ENCODE peak calls at places on chromosomes 6 and 20, in eight cellular contexts. One of them, this sample, is unnamed.

GRCh38 chr20:47278907-47279348 is 77.6 kb downstream of the ZMYND8 start:
- DNase-seq in AG10803: no peak
- DNase-seq in AG09309: no peak
- DNase-seq in cardiac muscle cell: no peak
- DNase-seq in glutamatergic neuron: no peak
- DNase-seq in activated CD8-positive, alpha-beta T cell treated with anti-CD3 and anti-CD28 coated beads for 36 hours: no peak
- DNase-seq in GM20000: no peak
- DNase-seq in neural progenitor cell: no peak
- DNase-seq in this sample: no peak

GRCh38 chr6:45543298-45544235 is 165.8 kb upstream of the SUPT3H start:
- DNase-seq in cardiac muscle cell: no peak
- DNase-seq in GM20000: no peak
- DNase-seq in AG10803: peak
- DNase-seq in glutamatergic neuron: no peak
- DNase-seq in activated CD8-positive, alpha-beta T cell treated with anti-CD3 and anti-CD28 coated beads for 36 hours: no peak
- DNase-seq in AG09309: no peak
- DNase-seq in neural progenitor cell: no peak
- DNase-seq in this sample: no peak

GRCh38 chr6:56244528-56245253 is 2.7 kb downstream of the COL21A1 start:
- DNase-seq in cardiac muscle cell: no peak
- DNase-seq in GM20000: no peak
- DNase-seq in glutamatergic neuron: no peak
- DNase-seq in neural progenitor cell: no peak
- DNase-seq in activated CD8-positive, alpha-beta T cell treated with anti-CD3 and anti-CD28 coated beads for 36 hours: no peak
- DNase-seq in AG09309: no peak
- DNase-seq in AG10803: no peak
- DNase-seq in this sample: no peak

GRCh38 chr6:85675030-85675819 is 32.5 kb upstream of the SYNCRIP start:
- DNase-seq in glutamatergic neuron: no peak
- DNase-seq in AG09309: no peak
- DNase-seq in AG10803: peak
- DNase-seq in activated CD8-positive, alpha-beta T cell treated with anti-CD3 and anti-CD28 coated beads for 36 hours: no peak
- DNase-seq in cardiac muscle cell: no peak
- DNase-seq in neural progenitor cell: peak
- DNase-seq in GM20000: no peak
- DNase-seq in this sample: no peak

GRCh38 chr6:30800876-30801275 is 56.5 kb upstream of the IER3 start:
- DNase-seq in glutamatergic neuron: no peak
- DNase-seq in AG10803: no peak
- DNase-seq in GM20000: no peak
- DNase-seq in activated CD8-positive, alpha-beta T cell treated with anti-CD3 and anti-CD28 coated beads for 36 hours: no peak
- DNase-seq in cardiac muscle cell: no peak
- DNase-seq in AG09309: no peak
- DNase-seq in neural progenitor cell: no peak
- DNase-seq in this sample: no peak

GRCh38 chr20:37885593-37886507 is 17.1 kb upstream of the VSTM2L start:
- DNase-seq in glutamatergic neuron: no peak
- DNase-seq in GM20000: no peak
- DNase-seq in AG10803: no peak
- DNase-seq in cardiac muscle cell: no peak
- DNase-seq in activated CD8-positive, alpha-beta T cell treated with anti-CD3 and anti-CD28 coated beads for 36 hours: no peak
- DNase-seq in AG09309: no peak
- DNase-seq in neural progenitor cell: no peak
- DNase-seq in this sample: no peak

GRCh38 chr6:149118737-149119653 is 198.5 kb upstream of the TAB2 start:
- DNase-seq in GM20000: no peak
- DNase-seq in cardiac muscle cell: no peak
- DNase-seq in neural progenitor cell: no peak
- DNase-seq in activated CD8-positive, alpha-beta T cell treated with anti-CD3 and anti-CD28 coated beads for 36 hours: no peak
- DNase-seq in glutamatergic neuron: no peak
- DNase-seq in AG10803: no peak
- DNase-seq in AG09309: no peak
- DNase-seq in this sample: no peak

GRCh38 chr6:154488802-154489437 is 21.6 kb downstream of the CNKSR3 start:
- DNase-seq in neural progenitor cell: no peak
- DNase-seq in GM20000: no peak
- DNase-seq in cardiac muscle cell: no peak
- DNase-seq in AG10803: peak
- DNase-seq in glutamatergic neuron: no peak
- DNase-seq in activated CD8-positive, alpha-beta T cell treated with anti-CD3 and anti-CD28 coated beads for 36 hours: no peak
- DNase-seq in AG09309: no peak
- DNase-seq in this sample: no peak

GRCh38 chr6:12275084-12275483 is 15.1 kb upstream of the EDN1 start:
- DNase-seq in cardiac muscle cell: no peak
- DNase-seq in glutamatergic neuron: no peak
- DNase-seq in neural progenitor cell: no peak
- DNase-seq in GM20000: no peak
- DNase-seq in AG10803: peak
- DNase-seq in activated CD8-positive, alpha-beta T cell treated with anti-CD3 and anti-CD28 coated beads for 36 hours: no peak
- DNase-seq in AG09309: no peak
- DNase-seq in this sample: no peak

GRCh38 chr6:33008944-33009861 is at the start of gene HLA-DOA:
- DNase-seq in GM20000: peak
- DNase-seq in activated CD8-positive, alpha-beta T cell treated with anti-CD3 and anti-CD28 coated beads for 36 hours: peak
- DNase-seq in AG10803: no peak
- DNase-seq in cardiac muscle cell: peak
- DNase-seq in neural progenitor cell: peak
- DNase-seq in AG09309: no peak
- DNase-seq in glutamatergic neuron: no peak
- DNase-seq in this sample: peak

GRCh38 chr20:53328956-53329355 is 264.7 kb downstream of the ZNF217 start:
- DNase-seq in glutamatergic neuron: no peak
- DNase-seq in neural progenitor cell: no peak
- DNase-seq in cardiac muscle cell: no peak
- DNase-seq in AG09309: no peak
- DNase-seq in AG10803: peak
- DNase-seq in GM20000: no peak
- DNase-seq in activated CD8-positive, alpha-beta T cell treated with anti-CD3 and anti-CD28 coated beads for 36 hours: no peak
- DNase-seq in this sample: no peak

GRCh38 chr6:154738561-154738961 is 5.3 kb downstream of the SCAF8 start:
- DNase-seq in cardiac muscle cell: peak
- DNase-seq in AG10803: no peak
- DNase-seq in GM20000: no peak
- DNase-seq in activated CD8-positive, alpha-beta T cell treated with anti-CD3 and anti-CD28 coated beads for 36 hours: no peak
- DNase-seq in glutamatergic neuron: no peak
- DNase-seq in AG09309: no peak
- DNase-seq in neural progenitor cell: peak
- DNase-seq in this sample: no peak

GRCh38 chr20:57388953-57389694 is 2.1 kb upstream of the RBM38 start:
- DNase-seq in glutamatergic neuron: peak
- DNase-seq in activated CD8-positive, alpha-beta T cell treated with anti-CD3 and anti-CD28 coated beads for 36 hours: peak
- DNase-seq in AG10803: peak
- DNase-seq in GM20000: peak
- DNase-seq in AG09309: peak
- DNase-seq in neural progenitor cell: peak
- DNase-seq in cardiac muscle cell: peak
- DNase-seq in this sample: peak

GRCh38 chr20:25000268-25000801 is 7.8 kb upstream of the APMAP start:
- DNase-seq in activated CD8-positive, alpha-beta T cell treated with anti-CD3 and anti-CD28 coated beads for 36 hours: no peak
- DNase-seq in AG09309: peak
- DNase-seq in glutamatergic neuron: no peak
- DNase-seq in neural progenitor cell: no peak
- DNase-seq in GM20000: no peak
- DNase-seq in cardiac muscle cell: no peak
- DNase-seq in AG10803: peak
- DNase-seq in this sample: no peak

GRCh38 chr6:138485586-138486248 is 13.6 kb downstream of the NHSL1 start:
- DNase-seq in cardiac muscle cell: no peak
- DNase-seq in activated CD8-positive, alpha-beta T cell treated with anti-CD3 and anti-CD28 coated beads for 36 hours: no peak
- DNase-seq in GM20000: no peak
- DNase-seq in AG10803: peak
- DNase-seq in glutamatergic neuron: peak
- DNase-seq in neural progenitor cell: peak
- DNase-seq in AG09309: no peak
- DNase-seq in this sample: no peak

GRCh38 chr6:166333172-166333995 is 9.0 kb downstream of the SFT2D1 start:
- DNase-seq in AG09309: no peak
- DNase-seq in GM20000: peak
- DNase-seq in AG10803: no peak
- DNase-seq in cardiac muscle cell: no peak
- DNase-seq in neural progenitor cell: no peak
- DNase-seq in activated CD8-positive, alpha-beta T cell treated with anti-CD3 and anti-CD28 coated beads for 36 hours: peak
- DNase-seq in glutamatergic neuron: no peak
- DNase-seq in this sample: peak

GRCh38 chr6:39389372-39389767 is 66.9 kb upstream of the KCNK16 start:
- DNase-seq in glutamatergic neuron: no peak
- DNase-seq in neural progenitor cell: peak
- DNase-seq in AG10803: no peak
- DNase-seq in cardiac muscle cell: peak
- DNase-seq in AG09309: no peak
- DNase-seq in activated CD8-positive, alpha-beta T cell treated with anti-CD3 and anti-CD28 coated beads for 36 hours: no peak
- DNase-seq in GM20000: no peak
- DNase-seq in this sample: no peak
- TF ChIP-seq CTCF in glutamatergic neuron: no peak
- TF ChIP-seq CTCF in neural progenitor cell: peak
- TF ChIP-seq CTCF in AG10803: peak
- TF ChIP-seq CTCF in cardiac muscle cell: peak
- TF ChIP-seq CTCF in AG09309: peak
- TF ChIP-seq CTCF in activated CD8-positive, alpha-beta T cell treated with anti-CD3 and anti-CD28 coated beads for 36 hours: no peak
- TF ChIP-seq CTCF in GM20000: peak
- TF ChIP-seq CTCF in this sample: no peak

DNA sequence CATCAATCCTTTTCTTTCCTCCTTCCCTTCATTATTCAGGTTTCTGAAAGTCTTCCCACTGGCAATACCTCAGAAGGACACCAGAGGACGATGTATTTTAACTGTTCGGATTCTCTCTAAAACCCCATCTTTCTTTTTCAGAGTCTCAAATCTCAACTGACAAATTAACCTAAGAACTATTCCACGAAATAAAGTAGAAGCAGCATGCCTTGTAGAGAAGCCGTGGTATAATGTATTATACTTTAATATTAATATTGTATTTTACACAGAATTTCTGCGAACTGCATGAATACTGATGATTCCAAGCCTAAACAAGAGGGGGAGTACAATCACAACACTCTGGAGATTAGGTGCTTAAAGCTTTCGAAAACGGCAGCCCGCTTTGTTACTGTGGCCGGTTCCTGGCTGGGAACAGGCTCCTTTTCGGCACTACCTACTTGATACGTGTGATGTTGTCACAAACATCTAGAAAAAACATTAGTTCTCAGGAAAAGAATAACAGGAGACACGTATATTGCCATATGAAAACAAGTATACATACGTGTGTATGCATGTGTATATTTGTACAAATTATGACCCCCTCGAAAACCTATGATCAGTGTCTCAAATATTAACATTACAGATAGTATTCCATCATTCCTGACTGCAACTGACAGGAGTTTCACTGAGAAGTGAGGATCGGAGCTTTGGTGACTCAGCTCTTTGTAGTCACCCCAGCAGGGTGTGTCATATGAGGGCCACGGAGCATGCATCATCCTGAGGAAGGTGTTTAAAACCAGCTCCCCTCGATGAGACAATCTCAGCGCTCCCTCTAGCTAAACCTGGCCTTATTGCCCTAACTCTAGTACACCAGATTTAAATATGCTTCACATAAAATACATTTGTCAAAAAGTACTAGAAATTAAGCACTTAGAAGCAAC is 319.7 kb upstream of the TCF21 start:
- DNase-seq in neural progenitor cell: peak
- DNase-seq in cardiac muscle cell: peak
- DNase-seq in glutamatergic neuron: no peak
- DNase-seq in AG10803: peak
- DNase-seq in AG09309: no peak
- DNase-seq in GM20000: peak
- DNase-seq in activated CD8-positive, alpha-beta T cell treated with anti-CD3 and anti-CD28 coated beads for 36 hours: peak
- DNase-seq in this sample: peak
- TF ChIP-seq CTCF in neural progenitor cell: peak
- TF ChIP-seq CTCF in cardiac muscle cell: peak
- TF ChIP-seq CTCF in glutamatergic neuron: peak
- TF ChIP-seq CTCF in AG10803: peak
- TF ChIP-seq CTCF in AG09309: peak
- TF ChIP-seq CTCF in GM20000: no peak
- TF ChIP-seq CTCF in activated CD8-positive, alpha-beta T cell treated with anti-CD3 and anti-CD28 coated beads for 36 hours: peak
- TF ChIP-seq CTCF in this sample: peak

GRCh38 chr6:110635096-110635495 is 158.7 kb upstream of the SLC22A16 start:
- DNase-seq in cardiac muscle cell: no peak
- DNase-seq in activated CD8-positive, alpha-beta T cell treated with anti-CD3 and anti-CD28 coated beads for 36 hours: no peak
- DNase-seq in AG10803: no peak
- DNase-seq in glutamatergic neuron: no peak
- DNase-seq in neural progenitor cell: no peak
- DNase-seq in GM20000: no peak
- DNase-seq in AG09309: no peak
- DNase-seq in this sample: no peak

GRCh38 chr6:110642711-110643110 is 166.3 kb upstream of the SLC22A16 start:
- DNase-seq in GM20000: no peak
- DNase-seq in AG10803: no peak
- DNase-seq in glutamatergic neuron: no peak
- DNase-seq in AG09309: no peak
- DNase-seq in cardiac muscle cell: no peak
- DNase-seq in activated CD8-positive, alpha-beta T cell treated with anti-CD3 and anti-CD28 coated beads for 36 hours: no peak
- DNase-seq in neural progenitor cell: no peak
- DNase-seq in this sample: no peak

GRCh38 chr6:110633731-110634130 is 157.3 kb upstream of the SLC22A16 start:
- DNase-seq in neural progenitor cell: no peak
- DNase-seq in AG10803: no peak
- DNase-seq in glutamatergic neuron: no peak
- DNase-seq in activated CD8-positive, alpha-beta T cell treated with anti-CD3 and anti-CD28 coated beads for 36 hours: no peak
- DNase-seq in GM20000: no peak
- DNase-seq in AG09309: no peak
- DNase-seq in cardiac muscle cell: no peak
- DNase-seq in this sample: no peak

GRCh38 chr6:110636776-110637175 is 160.4 kb upstream of the SLC22A16 start:
- DNase-seq in glutamatergic neuron: no peak
- DNase-seq in cardiac muscle cell: peak
- DNase-seq in AG10803: no peak
- DNase-seq in AG09309: no peak
- DNase-seq in activated CD8-positive, alpha-beta T cell treated with anti-CD3 and anti-CD28 coated beads for 36 hours: no peak
- DNase-seq in neural progenitor cell: no peak
- DNase-seq in GM20000: no peak
- DNase-seq in this sample: no peak
- TF ChIP-seq CTCF in glutamatergic neuron: no peak
- TF ChIP-seq CTCF in cardiac muscle cell: no peak
- TF ChIP-seq CTCF in AG10803: no peak
- TF ChIP-seq CTCF in AG09309: no peak
- TF ChIP-seq CTCF in activated CD8-positive, alpha-beta T cell treated with anti-CD3 and anti-CD28 coated beads for 36 hours: no peak
- TF ChIP-seq CTCF in neural progenitor cell: no peak
- TF ChIP-seq CTCF in GM20000: no peak
- TF ChIP-seq CTCF in this sample: no peak

GRCh38 chr6:147970970-147971369 is 371.7 kb upstream of the SASH1 start:
- DNase-seq in AG10803: no peak
- DNase-seq in activated CD8-positive, alpha-beta T cell treated with anti-CD3 and anti-CD28 coated beads for 36 hours: no peak
- DNase-seq in cardiac muscle cell: peak
- DNase-seq in neural progenitor cell: peak
- DNase-seq in GM20000: no peak
- DNase-seq in AG09309: no peak
- DNase-seq in glutamatergic neuron: no peak
- DNase-seq in this sample: no peak
- TF ChIP-seq CTCF in AG10803: peak
- TF ChIP-seq CTCF in activated CD8-positive, alpha-beta T cell treated with anti-CD3 and anti-CD28 coated beads for 36 hours: no peak
- TF ChIP-seq CTCF in cardiac muscle cell: peak
- TF ChIP-seq CTCF in neural progenitor cell: peak
- TF ChIP-seq CTCF in GM20000: no peak
- TF ChIP-seq CTCF in AG09309: peak
- TF ChIP-seq CTCF in glutamatergic neuron: no peak
- TF ChIP-seq CTCF in this sample: no peak